ENCODE peak calls at places on chromosomes 13 and 19, in ten cellular contexts. F is IMR-90, O is adrenal gland, J is A549, Q is heart left ventricle, L is HCT116, C is body of pancreas, R is uterus, Y is esophagus squamous epithelium, Z is endothelial cell of umbilical vein. W is an unnamed sample.

GRCh38 chr19:47540748-47541147 is 25.9 kb upstream of the NAPA start:
- DNase-seq in F (peak; percentile 51), O (no peak), J (peak; percentile 43), Q (no peak), L (no peak), C (no peak), R (no peak), Y (no peak), Z (no peak), W (no peak)

GRCh38 chr13:113209880-113210421 is 538 bp downstream of the CUL4A start:
- DNase-seq in F (peak; percentile 55), O (peak; percentile 68), J (no peak), Q (peak; percentile 46), L (peak; percentile 45), C (peak; percentile 64), R (peak; percentile 40), Y (no peak), Z (peak; percentile 58), W (peak; percentile 93)

GRCh38 chr13:32150794-32151193 is 119.2 kb downstream of the FRY start:
- DNase-seq in F (peak; percentile 54), O (peak; percentile 52), J (no peak), Q (peak; percentile 74), L (no peak), C (peak; percentile 25), R (peak; percentile 89), Y (no peak), Z (no peak), W (peak; percentile 93)

GRCh38 chr19:16400911-16401675 is 70.7 kb downstream of the EPS15L1 start:
- DNase-seq in F (peak; percentile 4), O (no peak), J (no peak), Q (no peak), L (no peak), C (no peak), R (peak; percentile 80), Y (no peak), Z (no peak), W (peak; percentile 90)

GRCh38 chr13:22138947-22139346 is 468.1 kb downstream of the FGF9 start:
- DNase-seq in F (no peak), O (no peak), J (no peak), Q (no peak), L (no peak), C (no peak), R (no peak), Y (no peak), Z (no peak), W (no peak)

GRCh38 chr13:111924676-111925075 is 142.3 kb upstream of the SOX1 start:
- DNase-seq in F (no peak), O (no peak), J (no peak), Q (no peak), L (no peak), C (no peak), R (no peak), Y (no peak), Z (no peak), W (no peak)

GRCh38 chr19:39106201-39106600 is 19.4 kb upstream of the PAK4 start:
- DNase-seq in F (no peak), O (no peak), J (no peak), Q (no peak), L (no peak), C (no peak), R (no peak), Y (no peak), Z (no peak), W (no peak)

GRCh38 chr19:11446652-11447301 is 11.3 kb downstream of the PRKCSH start:
- DNase-seq in F (no peak), O (peak; percentile 69), J (peak; percentile 70), Q (peak; percentile 49), L (no peak), C (peak; percentile 62), R (peak; percentile 52), Y (no peak), Z (peak; percentile 21), W (no peak)

GRCh38 chr13:98664047-98664446 is 87.1 kb upstream of the STK24 start:
- DNase-seq in F (peak; percentile 85), O (no peak), J (no peak), Q (no peak), L (peak; percentile 85), C (no peak), R (no peak), Y (no peak), Z (no peak), W (peak; percentile 77)

GRCh38 chr13:33931397-33931987 is 113.5 kb downstream of the RFC3 start:
- DNase-seq in F (peak; percentile 53), O (no peak), J (peak; percentile 1), Q (no peak), L (peak; percentile 46), C (no peak), R (no peak), Y (no peak), Z (peak; percentile 39), W (no peak)

GRCh38 chr19:33279430-33280350 is 22.6 kb downstream of the CEBPA start:
- DNase-seq in F (no peak), O (no peak), J (no peak), Q (no peak), L (no peak), C (no peak), R (no peak), Y (no peak), Z (no peak), W (no peak)

GRCh38 chr13:78595458-78595818 is 7.9 kb downstream of the POU4F1 start:
- DNase-seq in F (no peak), O (no peak), J (no peak), Q (no peak), L (no peak), C (no peak), R (no peak), Y (no peak), Z (no peak), W (no peak)
- H3K4me3 ChIP-seq in F (no peak overlapping the region), O (no peak overlapping the region), J (no peak overlapping the region), Q (no peak overlapping the region), L (no peak overlapping the region), C (no peak overlapping the region), R (no peak overlapping the region), Y (no peak overlapping the region), Z (no peak overlapping the region), W (no peak overlapping the region)

GRCh38 chr19:704447-704741 is 4.3 kb upstream of the PALM start:
- DNase-seq in F (no peak), O (no peak), J (no peak), Q (no peak), L (no peak), C (no peak), R (no peak), Y (no peak), Z (no peak), W (no peak)
- TF ChIP-seq CTCF in F (no peak), O (no peak), J (no peak), Q (no peak), L (no peak), C (no peak), R (no peak), Y (no peak), Z (no peak), W (no peak)

DNA sequence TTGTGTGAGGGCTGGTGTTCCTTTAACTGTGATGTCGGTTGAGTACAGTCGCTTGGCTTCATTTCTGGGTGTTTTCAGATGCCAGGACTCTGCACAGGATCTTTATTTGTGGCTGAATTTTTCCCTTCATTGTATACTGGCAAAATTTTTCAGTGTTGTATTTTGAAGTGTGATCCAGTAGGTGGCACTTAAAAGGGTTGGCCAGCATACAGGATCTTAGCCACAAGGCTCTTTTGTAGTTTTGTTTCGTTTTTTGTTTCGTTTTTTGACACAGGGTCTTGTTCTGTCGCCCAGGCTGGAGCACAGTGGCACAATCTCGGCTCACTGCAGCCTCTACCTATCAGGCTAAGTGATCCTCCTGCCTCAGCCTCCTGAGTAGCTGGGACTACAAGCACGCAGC is 8.7 kb downstream of the FCAR start:
- DNase-seq in F (no peak), O (no peak), J (no peak), Q (no peak), L (no peak), C (no peak), R (no peak), Y (no peak), Z (peak; percentile 9), W (no peak)
- TF ChIP-seq POLR2A in F (no peak), O (no peak), J (no peak), Q (no peak), L (no peak), C (no peak), R (no peak), Y (no peak), Z (no peak), W (no peak)

GRCh38 chr19:48740705-48741030 is 258 bp upstream of the RASIP1 start:
- DNase-seq in F (no peak), O (peak; percentile 68), J (no peak), Q (no peak), L (no peak), C (no peak), R (no peak), Y (no peak), Z (peak; percentile 66), W (no peak)

GRCh38 chr19:48737360-48737998 is 2.9 kb downstream of the RASIP1 start:
- DNase-seq in F (no peak), O (peak; percentile 82), J (peak; percentile 55), Q (no peak), L (no peak), C (peak; percentile 89), R (no peak), Y (no peak), Z (peak; percentile 41), W (no peak)

GRCh38 chr19:48739835-48740704 is at the start of gene RASIP1:
- DNase-seq in F (no peak), O (peak; percentile 66), J (no peak), Q (peak; percentile 82), L (no peak), C (peak; percentile 55), R (no peak), Y (no peak), Z (peak; percentile 26), W (no peak)

GRCh38 chr19:48739400-48739825 is 997 bp downstream of the RASIP1 start:
- DNase-seq in F (no peak), O (peak; percentile 53), J (no peak), Q (no peak), L (no peak), C (no peak), R (no peak), Y (no peak), Z (peak; percentile 20), W (no peak)

GRCh38 chr19:48738557-48739399 is 1.6 kb downstream of the RASIP1 start:
- DNase-seq in F (peak; percentile 65), O (peak; percentile 97), J (peak; percentile 87), Q (peak; percentile 95), L (peak; percentile 82), C (peak; percentile 98), R (peak; percentile 94), Y (no peak), Z (peak; percentile 94), W (peak; percentile 98)
- H3K4me3 ChIP-seq in F (peak overlapping the region; percentile 57), O (no peak overlapping the region), J (peak overlapping the region; percentile 59), Q (peak overlapping the region; percentile 77), L (peak overlapping the region; percentile 18), C (peak overlapping the region; percentile 4), R (peak overlapping the region; percentile 9), Y (peak overlapping the region; percentile 48), Z (peak overlapping the region; percentile 80), W (peak overlapping the region; percentile 45)

GRCh38 chr19:42229263-42229854 is 9.2 kb downstream of the ZNF526 start:
- DNase-seq in F (no peak), O (no peak), J (no peak), Q (no peak), L (no peak), C (no peak), R (no peak), Y (no peak), Z (no peak), W (no peak)
- TF ChIP-seq CTCF in F (no peak), O (no peak), J (no peak), Q (no peak), L (peak; percentile 30), C (no peak), R (no peak), Y (no peak), Z (no peak), W (no peak)